ENCODE peak calls at places on chromosomes 5 and 9, in seven cellular contexts. G is GM12891, E is GM03348, A is NCI-H2171 treated with DMSO at 0.1 percent for 48 hours, F is OCI-LY7, M is HEK293T, I is posterior cingulate gyrus. X is an unnamed sample.
A peak's percentile ranks its signal among the peaks of the same experiment; 100 is the strongest.

GRCh38 chr5:66224273-66224672 is 80.2 kb downstream of the SREK1 start:
- DNase-seq in A (no peak), M (no peak), G (no peak), I (no peak), F (no peak), E (no peak), X (no peak)

GRCh38 chr9:101536938-101537337 is 3.3 kb downstream of the RNF20 start:
- DNase-seq in F (peak; percentile 10), E (peak; percentile 7), A (no peak), G (no peak), M (peak; percentile 10), I (no peak), X (no peak)

GRCh38 chr5:151141535-151141934 is 16.0 kb downstream of the ANXA6 start:
- DNase-seq in I (no peak), F (peak; percentile 84), G (peak; percentile 60), E (peak; percentile 38), A (no peak), M (no peak), X (peak; percentile 82)

GRCh38 chr9:122158202-122158601 is 1.4 kb downstream of the NDUFA8 start:
- DNase-seq in G (peak; percentile 32), I (no peak), M (peak; percentile 66), A (peak; percentile 16), E (peak; percentile 46), F (peak; percentile 72), X (peak; percentile 47)

GRCh38 chr9:100673249-100673648 is 95.4 kb downstream of the CAVIN4 start:
- DNase-seq in I (no peak), F (no peak), G (no peak), M (no peak), A (peak; percentile 26), E (no peak), X (no peak)

GRCh38 chr5:36874465-36874864 is 2.1 kb upstream of the NIPBL start:
- DNase-seq in F (peak; percentile 31), G (no peak), M (no peak), E (no peak), I (no peak), A (no peak), X (no peak)

GRCh38 chr9:111068816-111069215 is 30.5 kb upstream of the LPAR1 start:
- DNase-seq in A (no peak), G (no peak), E (peak; percentile 26), F (no peak), M (no peak), I (no peak), X (no peak)

GRCh38 chr5:169460896-169461295 is 122.7 kb upstream of the SPDL1 start:
- DNase-seq in A (no peak), F (no peak), E (no peak), I (no peak), G (no peak), M (no peak), X (no peak)

GRCh38 chr5:7868427-7868772 is 431 bp downstream of the FASTKD3 start:
- DNase-seq in A (no peak), E (no peak), I (no peak), G (no peak), M (no peak), F (no peak), X (no peak)

GRCh38 chr9:84435902-84436301 is 95.3 kb upstream of the SLC28A3 start:
- DNase-seq in M (no peak), A (no peak), I (no peak), E (no peak), F (no peak), G (no peak), X (no peak)

GRCh38 chr9:119369670-119370366 is 583 bp upstream of the BRINP1 start:
- DNase-seq in I (peak; percentile 11), F (no peak), M (no peak), E (no peak), G (no peak), A (peak; percentile 58), X (no peak)

GRCh38 chr5:5178121-5178520 is 38.0 kb downstream of the ADAMTS16 start:
- DNase-seq in A (no peak), E (no peak), G (no peak), I (no peak), F (no peak), M (no peak), X (no peak)

GRCh38 chr9:91180240-91180929 is 181.3 kb downstream of the AUH start:
- DNase-seq in A (no peak), G (no peak), M (no peak), I (no peak), E (no peak), F (no peak), X (no peak)

GRCh38 chr5:61815343-61815742 is 483.3 kb downstream of the ZSWIM6 start:
- DNase-seq in G (no peak), E (no peak), I (no peak), A (no peak), M (no peak), F (no peak), X (no peak)

GRCh38 chr5:17443333-17444125 is 54.5 kb upstream of the TAF11L2 start:
- DNase-seq in A (no peak), E (no peak), M (no peak), G (no peak), F (no peak), I (no peak), X (no peak)

GRCh38 chr9:27933210-27934062 is 360.2 kb upstream of the C9orf72 start:
- DNase-seq in G (no peak), E (no peak), A (peak; percentile 17), M (no peak), I (no peak), F (no peak), X (no peak)

GRCh38 chr5:179190851-179191505 is 130.8 kb downstream of the ZNF354C start:
- DNase-seq in I (no peak), A (no peak), F (no peak), E (no peak), M (no peak), G (no peak), X (no peak)